ENCODE peak calls at places on chromosomes 7 and 10, in six cellular contexts. X, G, R, I, Q and N are unnamed samples.
A peak's percentile ranks its signal among the peaks of the same experiment; 100 is the strongest.

GRCh38 chr7:107857541-107857912 is 33.5 kb upstream of the DLD start:
- DNase-seq in X (no peak), Q (no peak), I (peak; percentile 78), R (no peak), G (no peak), N (no peak)

GRCh38 chr7:34750209-34750608 is 92.2 kb downstream of the NPSR1 start:
- DNase-seq in R (no peak), G (no peak), X (no peak), Q (no peak), I (no peak), N (no peak)

GRCh38 chr10:72812798-72813430 is 80.6 kb upstream of the OIT3 start:
- DNase-seq in Q (no peak), G (no peak), X (no peak), R (no peak), I (peak; percentile 75), N (no peak)

GRCh38 chr10:71964669-71965515 is 697 bp downstream of the CHST3 start:
- DNase-seq in G (no peak), R (no peak), I (peak; percentile 62), Q (no peak), X (no peak), N (no peak)

GRCh38 chr7:723541-723940 is 3.0 kb upstream of the DNAAF5 start:
- DNase-seq in G (no peak), X (no peak), Q (no peak), R (no peak), I (no peak), N (no peak)

GRCh38 chr7:157019718-157020451 is 9.4 kb upstream of the MNX1 start:
- DNase-seq in R (no peak), G (no peak), Q (no peak), I (no peak), X (no peak), N (no peak)

GRCh38 chr10:59362991-59363390 is 642 bp upstream of the FAM13C start:
- DNase-seq in I (peak; percentile 57), R (no peak), X (peak; percentile 81), G (peak; percentile 64), Q (no peak), N (peak; percentile 93)

GRCh38 chr10:63929826-63930467 is 408.7 kb downstream of the REEP3 start:
- DNase-seq in Q (no peak), G (peak; percentile 59), X (peak; percentile 94), R (no peak), I (no peak), N (no peak)

GRCh38 chr7:2738110-2738509 is 50.1 kb downstream of the AMZ1 start:
- DNase-seq in R (no peak), Q (no peak), G (no peak), X (no peak), I (no peak), N (no peak)

GRCh38 chr10:72292223-72292691 is 18.5 kb downstream of the DDIT4 start:
- DNase-seq in X (no peak), G (no peak), R (no peak), I (no peak), Q (no peak), N (no peak)

GRCh38 chr7:148290451-148291005 is 300.0 kb upstream of the C7orf33 start:
- DNase-seq in X (no peak), Q (no peak), R (no peak), I (no peak), G (no peak), N (no peak)

GRCh38 chr7:152459724-152460251 is 24.0 kb upstream of the KMT2C start:
- DNase-seq in I (no peak), X (peak; percentile 90), Q (no peak), R (no peak), G (peak; percentile 10), N (no peak)

GRCh38 chr7:34756025-34756437 is 98.0 kb downstream of the NPSR1 start:
- DNase-seq in I (no peak), R (no peak), X (no peak), Q (no peak), G (no peak), N (no peak)

GRCh38 chr7:117435475-117436043 is 8.3 kb upstream of the ASZ1 start:
- DNase-seq in I (no peak), X (no peak), Q (no peak), R (no peak), G (no peak), N (no peak)

GRCh38 chr10:128540806-128541739 is 414.9 kb upstream of the MKI67 start:
- DNase-seq in X (no peak), Q (no peak), I (no peak), R (no peak), G (peak; percentile 3), N (no peak)

GRCh38 chr7:92913849-92914248 is 77.5 kb upstream of the CDK6 start:
- DNase-seq in X (no peak), Q (no peak), I (no peak), R (no peak), G (no peak), N (no peak)

GRCh38 chr10:70762441-70763177 is 22.6 kb downstream of the TBATA start:
- DNase-seq in I (no peak), X (no peak), Q (no peak), R (no peak), G (no peak), N (no peak)